ENCODE peak calls at places on chromosomes 4 and X, in nine cellular contexts. N, B, V, K, Q, I, X, E and Z are unnamed samples.

GRCh38 chr4:56978750-56979303 is at the start of gene POLR2B:
- DNase-seq in N (peak), B (peak), V (peak), K (peak), Q (peak), I (peak), X (peak), E (peak), Z (peak)

GRCh38 chrX:38312436-38312835 is 14.9 kb downstream of the RPGR start:
- DNase-seq in N (peak), B (peak), V (peak), K (no peak), Q (no peak), I (no peak), X (peak), E (peak), Z (no peak)

GRCh38 chrX:135497736-135498135 is 22.7 kb upstream of the INTS6L start:
- DNase-seq in N (no peak), B (no peak), V (no peak), K (no peak), Q (no peak), I (no peak), X (no peak), E (no peak), Z (no peak)

GRCh38 chrX:77442728-77443127 is 4.5 kb upstream of the FGF16 start:
- DNase-seq in N (peak), B (peak), V (peak), K (no peak), Q (no peak), I (no peak), X (peak), E (peak), Z (no peak)

GRCh38 chr4:84324850-84325249 is 174.2 kb downstream of the NKX6-1 start:
- DNase-seq in N (no peak), B (no peak), V (no peak), K (no peak), Q (no peak), I (no peak), X (no peak), E (no peak), Z (no peak)

GRCh38 chr4:66000500-66001117 is 330.3 kb upstream of the EPHA5 start:
- DNase-seq in N (peak), B (no peak), V (no peak), K (no peak), Q (no peak), I (no peak), X (peak), E (no peak), Z (no peak)

GRCh38 chr4:21710212-21710843 is 238.2 kb downstream of the KCNIP4 start:
- DNase-seq in N (no peak), B (no peak), V (no peak), K (no peak), Q (no peak), I (no peak), X (no peak), E (peak), Z (no peak)

GRCh38 chrX:107421337-107421736 is 28.1 kb upstream of the FRMPD3 start:
- DNase-seq in N (no peak), B (no peak), V (no peak), K (no peak), Q (no peak), I (no peak), X (no peak), E (no peak), Z (no peak)

GRCh38 chrX:55098691-55099090 is 9.9 kb downstream of the PAGE2 start:
- DNase-seq in N (no peak), B (no peak), V (no peak), K (no peak), Q (no peak), I (no peak), X (no peak), E (no peak), Z (no peak)

GRCh38 chr4:113773756-113774155 is 12.2 kb upstream of the CAMK2D start:
- DNase-seq in N (no peak), B (no peak), V (no peak), K (no peak), Q (no peak), I (no peak), X (no peak), E (no peak), Z (no peak)

GRCh38 chr4:3362431-3363287 is 69.8 kb downstream of the RGS12 start:
- DNase-seq in N (no peak), B (no peak), V (no peak), K (peak), Q (no peak), I (no peak), X (no peak), E (no peak), Z (no peak)

GRCh38 chr4:137471461-137471860 is 60.8 kb downstream of the PCDH18 start:
- DNase-seq in N (no peak), B (no peak), V (no peak), K (no peak), Q (no peak), I (no peak), X (peak), E (no peak), Z (no peak)

GRCh38 chrX:6729581-6729980 is 194.7 kb upstream of the VCX3A start:
- DNase-seq in N (no peak), B (no peak), V (no peak), K (no peak), Q (no peak), I (no peak), X (no peak), E (no peak), Z (no peak)

GRCh38 chr4:147865926-147866325 is 134.0 kb downstream of the ARHGAP10 start:
- DNase-seq in N (peak), B (peak), V (peak), K (no peak), Q (no peak), I (peak), X (peak), E (peak), Z (no peak)

GRCh38 chrX:20067709-20068315 is 48.9 kb downstream of the MAP7D2 start:
- DNase-seq in N (peak), B (peak), V (peak), K (peak), Q (peak), I (peak), X (peak), E (peak), Z (peak)

GRCh38 chr4:174669278-174669677 is 147.0 kb upstream of the HPGD start:
- DNase-seq in N (peak), B (peak), V (peak), K (no peak), Q (no peak), I (no peak), X (peak), E (peak), Z (no peak)

GRCh38 chr4:56128231-56128630 is 179.5 kb downstream of the CEP135 start:
- DNase-seq in N (peak), B (peak), V (peak), K (no peak), Q (no peak), I (no peak), X (peak), E (peak), Z (no peak)

GRCh38 chr4:47486306-47486705 is 1.2 kb downstream of the ATP10D start:
- DNase-seq in N (peak), B (peak), V (peak), K (no peak), Q (no peak), I (no peak), X (peak), E (peak), Z (no peak)

GRCh38 chr4:47493238-47494123 is 8.4 kb downstream of the ATP10D start:
- DNase-seq in N (no peak), B (no peak), V (no peak), K (no peak), Q (no peak), I (no peak), X (no peak), E (no peak), Z (no peak)

GRCh38 chr4:47488706-47489105 is 3.6 kb downstream of the ATP10D start:
- DNase-seq in N (no peak), B (no peak), V (no peak), K (no peak), Q (no peak), I (no peak), X (no peak), E (no peak), Z (no peak)

GRCh38 chr4:47494124-47494430 is 9.0 kb downstream of the ATP10D start:
- DNase-seq in N (no peak), B (no peak), V (no peak), K (no peak), Q (no peak), I (no peak), X (no peak), E (no peak), Z (no peak)

GRCh38 chr4:47490550-47490949 is 5.5 kb downstream of the ATP10D start:
- DNase-seq in N (peak), B (peak), V (peak), K (no peak), Q (no peak), I (peak), X (peak), E (peak), Z (no peak)
- TF ChIP-seq CTCF in N (peak), B (peak), V (peak), K (peak), Q (no peak), I (peak), X (peak), E (peak), Z (no peak)

GRCh38 chr4:167908816-167909215 is 183.5 kb upstream of the ANXA10 start:
- DNase-seq in N (no peak), B (no peak), V (no peak), K (no peak), Q (no peak), I (no peak), X (no peak), E (no peak), Z (no peak)

GRCh38 chr4:167906851-167907250 is 185.5 kb upstream of the ANXA10 start:
- DNase-seq in N (no peak), B (no peak), V (no peak), K (no peak), Q (no peak), I (no peak), X (peak), E (peak), Z (no peak)

DNA sequence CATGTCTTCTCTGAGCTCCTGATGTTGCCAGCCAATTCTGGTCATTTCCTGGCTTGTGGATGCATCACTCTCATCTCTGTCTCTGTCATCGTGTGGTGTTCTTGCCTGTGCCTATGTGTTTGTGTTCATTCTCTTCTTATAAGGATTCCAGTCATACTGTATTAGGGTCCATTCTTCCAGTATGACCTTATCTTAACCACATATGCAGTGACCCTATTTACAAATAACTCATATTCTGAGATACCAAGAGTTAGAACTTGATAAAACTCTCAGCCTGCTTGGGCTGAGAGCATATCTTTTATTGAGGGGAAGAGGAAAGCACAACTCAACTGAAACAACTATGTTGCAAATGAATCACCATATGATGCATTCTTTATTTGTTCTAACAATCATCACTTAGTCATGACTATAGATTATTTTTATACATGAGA is 189.0 kb upstream of the ANXA10 start:
- DNase-seq in N (peak), B (peak), V (peak), K (no peak), Q (no peak), I (no peak), X (peak), E (peak), Z (no peak)
- H3K4me3 ChIP-seq in N (no peak), B (no peak), V (no peak), K (no peak), Q (no peak), I (no peak), X (no peak), E (no peak), Z (no peak)

GRCh38 chr4:16574981-16575380 is 323.5 kb downstream of the LDB2 start:
- DNase-seq in N (no peak), B (no peak), V (no peak), K (no peak), Q (no peak), I (no peak), X (no peak), E (no peak), Z (no peak)

GRCh38 chr4:16573744-16574143 is 324.7 kb downstream of the LDB2 start:
- DNase-seq in N (peak), B (peak), V (peak), K (peak), Q (peak), I (no peak), X (peak), E (peak), Z (no peak)

GRCh38 chr4:16569790-16570189 is 328.7 kb downstream of the LDB2 start:
- DNase-seq in N (no peak), B (no peak), V (no peak), K (no peak), Q (no peak), I (no peak), X (no peak), E (no peak), Z (no peak)

GRCh38 chr4:16577177-16577576 is 321.3 kb downstream of the LDB2 start:
- DNase-seq in N (no peak), B (no peak), V (no peak), K (no peak), Q (no peak), I (no peak), X (no peak), E (no peak), Z (no peak)

DNA sequence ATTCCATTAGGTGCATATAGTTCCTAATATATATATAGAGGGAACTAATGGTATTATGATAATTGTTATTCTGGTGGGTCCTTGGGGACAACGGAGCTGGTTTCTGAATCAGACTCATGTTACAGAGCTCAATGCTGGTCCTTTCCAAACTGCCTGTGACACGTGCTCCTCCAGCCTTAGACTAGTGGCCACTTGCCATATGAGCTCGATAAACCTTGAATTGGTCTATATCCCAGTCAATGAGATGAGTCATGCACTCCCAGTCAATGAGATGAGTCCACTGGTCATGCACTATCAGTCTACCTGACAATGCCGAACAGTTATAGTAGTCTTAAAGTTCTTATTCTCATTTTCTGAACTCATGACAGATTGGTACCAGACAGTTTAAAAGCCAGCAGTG is 325.3 kb downstream of the LDB2 start:
- DNase-seq in N (peak), B (peak), V (peak), K (no peak), Q (no peak), I (no peak), X (peak), E (peak), Z (no peak)
- TF ChIP-seq CTCF in N (no peak), B (no peak), V (no peak), K (no peak), Q (no peak), I (no peak), X (no peak), E (no peak), Z (no peak)

DNA sequence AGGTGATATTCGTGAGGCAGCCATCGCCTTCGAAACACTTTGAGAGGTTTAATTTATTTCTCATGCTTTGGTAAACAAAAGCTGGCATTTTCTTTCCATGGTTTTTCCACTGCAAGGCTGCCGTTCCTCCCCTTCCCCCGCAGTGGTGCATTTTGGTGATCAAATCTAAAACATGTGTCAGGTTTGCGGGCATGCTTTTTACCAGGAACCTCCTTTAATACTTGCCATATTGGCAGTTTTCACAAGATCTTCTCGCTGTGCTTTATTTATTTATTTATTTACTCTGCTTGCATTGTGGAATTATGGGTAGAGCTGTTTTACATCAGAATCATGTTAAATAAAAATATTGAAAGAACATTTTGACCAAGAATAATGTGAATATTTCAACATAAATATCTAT is 54.2 kb downstream of the STOX2 start:
- DNase-seq in N (no peak), B (no peak), V (no peak), K (no peak), Q (no peak), I (peak), X (no peak), E (no peak), Z (no peak)
- H3K4me3 ChIP-seq in N (no peak), B (no peak), V (no peak), K (peak), Q (no peak), I (no peak), X (no peak), E (no peak), Z (peak)

GRCh38 chr4:99679204-99679603 is 21.6 kb upstream of the C4orf54 start:
- DNase-seq in N (no peak), B (peak), V (peak), K (no peak), Q (peak), I (peak), X (no peak), E (peak), Z (no peak)
- TF ChIP-seq CTCF in N (no peak), B (no peak), V (no peak), K (no peak), Q (peak), I (no peak), X (no peak), E (no peak), Z (no peak)

DNA sequence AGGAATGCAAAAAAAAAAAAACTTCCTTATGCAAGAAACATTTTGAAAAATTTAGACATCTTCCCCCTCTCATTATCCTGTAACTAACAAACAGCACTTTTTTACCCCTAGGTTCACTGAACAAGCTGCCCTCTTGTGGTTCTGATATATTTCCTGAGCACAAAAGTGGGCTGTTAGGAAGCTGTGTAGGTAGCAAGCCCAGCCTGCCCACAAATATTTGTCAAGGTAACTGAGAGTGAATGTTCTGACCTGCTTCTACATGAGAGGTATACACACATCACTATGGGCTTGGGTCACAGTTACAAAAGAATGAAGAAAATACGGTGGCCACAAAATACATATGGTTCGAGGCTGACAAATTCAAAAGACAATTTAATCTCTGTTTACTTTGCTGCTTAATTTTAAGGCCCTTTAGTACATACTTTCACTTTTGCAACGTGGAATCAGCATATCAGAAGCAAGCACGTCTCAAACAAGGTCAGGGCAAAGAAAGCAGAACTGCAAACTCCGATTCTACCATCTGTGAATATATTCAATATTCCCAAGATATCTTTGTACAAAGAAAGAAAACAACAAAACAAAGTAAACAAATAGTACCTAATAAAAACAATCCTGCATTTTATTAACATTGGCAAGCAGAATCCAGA is 78.6 kb downstream of the RBM47 start:
- DNase-seq in N (peak), B (peak), V (peak), K (peak), Q (no peak), I (peak), X (peak), E (peak), Z (no peak)
- H3K4me3 ChIP-seq in N (no peak), B (peak), V (no peak), K (peak), Q (no peak), I (no peak), X (peak), E (peak), Z (peak)

GRCh38 chrX:111164728-111165127 is 68.7 kb downstream of the PAK3 start:
- DNase-seq in N (no peak), B (no peak), V (peak), K (no peak), Q (no peak), I (peak), X (peak), E (peak), Z (no peak)
- TF ChIP-seq CTCF in N (peak), B (no peak), V (peak), K (no peak), Q (no peak), I (peak), X (peak), E (peak), Z (no peak)

DNA sequence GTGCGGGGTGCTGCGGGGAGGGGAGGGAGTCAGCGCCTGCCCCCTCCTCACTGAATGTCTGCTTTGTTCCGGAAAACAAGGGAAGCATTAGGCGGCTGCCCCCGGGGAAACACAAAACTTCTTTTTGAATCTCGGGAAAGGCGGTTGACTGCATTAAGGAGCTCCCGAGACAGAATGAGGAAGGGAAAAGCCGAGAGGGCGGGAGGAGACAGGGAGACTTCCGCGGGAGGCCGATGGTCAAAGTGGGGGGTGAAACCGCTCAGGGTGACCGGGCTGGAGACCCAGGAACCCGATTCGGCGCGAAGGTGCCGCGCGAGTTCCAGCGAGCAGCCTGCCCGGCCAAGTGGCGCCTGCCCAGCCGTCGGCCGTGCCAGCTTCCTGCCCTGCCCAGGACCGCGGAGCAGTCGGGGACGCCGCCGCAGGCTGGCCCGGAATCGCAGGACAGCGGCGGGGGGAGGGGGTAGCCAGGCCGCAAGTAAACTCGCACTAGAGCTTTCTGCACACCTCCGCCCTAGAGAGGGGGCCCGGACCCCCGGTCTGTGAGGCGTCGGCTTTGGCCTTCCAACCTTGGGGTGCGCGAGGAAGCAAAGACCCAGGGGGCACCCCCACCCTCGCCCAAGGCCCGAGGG is 55.1 kb upstream of the BCOR start:
- DNase-seq in N (no peak), B (no peak), V (no peak), K (no peak), Q (peak), I (peak), X (no peak), E (no peak), Z (peak)
- H3K4me3 ChIP-seq in N (peak), B (no peak), V (peak), K (peak), Q (peak), I (peak), X (peak), E (peak), Z (peak)